ENCODE peak calls at places on chromosome 9, in ten cellular contexts. Z, K, U, N, T, J, P, L, O and X are unnamed samples.

GRCh38 chr9:124475868-124476690 is 25.8 kb downstream of the ADGRD2 start:
- DNase-seq in Z (no peak), K (no peak), U (no peak), N (no peak), T (no peak), J (no peak), P (no peak), L (no peak), O (no peak), X (no peak)

GRCh38 chr9:137150485-137151060 is 11.6 kb downstream of the GRIN1 start:
- DNase-seq in Z (no peak), K (no peak), U (no peak), N (no peak), T (no peak), J (no peak), P (no peak), L (no peak), O (no peak), X (peak)

GRCh38 chr9:92208693-92209524 is 84.6 kb downstream of the IARS1 start:
- DNase-seq in Z (no peak), K (no peak), U (no peak), N (no peak), T (no peak), J (no peak), P (no peak), L (no peak), O (no peak), X (no peak)

GRCh38 chr9:108622467-108622866 is 233.3 kb downstream of the ACTL7B start:
- DNase-seq in Z (peak), K (no peak), U (no peak), N (no peak), T (no peak), J (no peak), P (no peak), L (peak), O (no peak), X (no peak)

GRCh38 chr9:111352545-111352944 is 22.5 kb upstream of the OR2K2 start:
- DNase-seq in Z (no peak), K (no peak), U (no peak), N (no peak), T (no peak), J (no peak), P (no peak), L (no peak), O (no peak), X (no peak)

GRCh38 chr9:135508211-135508820 is 7.8 kb downstream of the MRPS2 start:
- DNase-seq in Z (no peak), K (peak), U (no peak), N (no peak), T (no peak), J (no peak), P (peak), L (no peak), O (no peak), X (peak)

GRCh38 chr9:120353501-120353900 is 226.5 kb downstream of the CDK5RAP2 start:
- DNase-seq in Z (peak), K (no peak), U (no peak), N (no peak), T (no peak), J (no peak), P (no peak), L (peak), O (no peak), X (no peak)

GRCh38 chr9:126401107-126401506 is 74.5 kb downstream of the MVB12B start:
- DNase-seq in Z (no peak), K (no peak), U (no peak), N (no peak), T (no peak), J (no peak), P (no peak), L (no peak), O (no peak), X (no peak)

GRCh38 chr9:14170973-14171596 is 142.9 kb downstream of the NFIB start:
- DNase-seq in Z (peak), K (no peak), U (no peak), N (no peak), T (no peak), J (no peak), P (no peak), L (peak), O (no peak), X (no peak)

GRCh38 chr9:77819672-77820071 is 171.6 kb upstream of the GNA14 start:
- DNase-seq in Z (peak), K (no peak), U (no peak), N (no peak), T (no peak), J (no peak), P (no peak), L (no peak), O (no peak), X (no peak)

GRCh38 chr9:112186695-112187094 is 11.6 kb upstream of the SUSD1 start:
- DNase-seq in Z (no peak), K (no peak), U (no peak), N (no peak), T (no peak), J (no peak), P (no peak), L (no peak), O (no peak), X (no peak)

GRCh38 chr9:126389958-126390357 is 63.3 kb downstream of the MVB12B start:
- DNase-seq in Z (no peak), K (no peak), U (no peak), N (no peak), T (no peak), J (no peak), P (no peak), L (no peak), O (no peak), X (no peak)

GRCh38 chr9:126788631-126789349 is 16.1 kb upstream of the ZBTB43 start:
- DNase-seq in Z (no peak), K (peak), U (no peak), N (no peak), T (no peak), J (no peak), P (peak), L (peak), O (no peak), X (no peak)

GRCh38 chr9:76369583-76369982 is 24.6 kb downstream of the RFK start:
- DNase-seq in Z (peak), K (no peak), U (no peak), N (no peak), T (no peak), J (no peak), P (no peak), L (no peak), O (no peak), X (no peak)

GRCh38 chr9:35859310-35859994 is 10.7 kb downstream of the OR13J1 start:
- DNase-seq in Z (peak), K (peak), U (no peak), N (no peak), T (no peak), J (no peak), P (no peak), L (peak), O (no peak), X (no peak)

GRCh38 chr9:7963026-7963425 is 163.4 kb upstream of the DMAC1 start:
- DNase-seq in Z (no peak), K (no peak), U (no peak), N (no peak), T (no peak), J (no peak), P (no peak), L (no peak), O (no peak), X (no peak)

GRCh38 chr9:86304236-86304730 is 21.9 kb upstream of the ISCA1 start:
- DNase-seq in Z (no peak), K (no peak), U (no peak), N (no peak), T (no peak), J (no peak), P (no peak), L (no peak), O (no peak), X (no peak)

GRCh38 chr9:108836771-108837170 is 19.0 kb downstream of the ACTL7B start:
- DNase-seq in Z (no peak), K (no peak), U (no peak), N (no peak), T (no peak), J (no peak), P (no peak), L (no peak), O (no peak), X (no peak)

GRCh38 chr9:127081250-127082185 is 40.9 kb downstream of the ANGPTL2 start:
- DNase-seq in Z (no peak), K (peak), U (no peak), N (no peak), T (no peak), J (no peak), P (no peak), L (no peak), O (no peak), X (no peak)

GRCh38 chr9:113568081-113568435 is 104.5 kb downstream of the RGS3 start:
- DNase-seq in Z (no peak), K (peak), U (no peak), N (no peak), T (no peak), J (no peak), P (no peak), L (no peak), O (no peak), X (no peak)

GRCh38 chr9:103904242-103904641 is 189.9 kb upstream of the SMC2 start:
- DNase-seq in Z (no peak), K (no peak), U (no peak), N (no peak), T (no peak), J (no peak), P (no peak), L (no peak), O (no peak), X (no peak)

GRCh38 chr9:105679406-105680022 is 14.8 kb upstream of the TMEM38B start:
- DNase-seq in Z (no peak), K (no peak), U (no peak), N (no peak), T (no peak), J (no peak), P (no peak), L (no peak), O (no peak), X (no peak)

GRCh38 chr9:33820231-33820745 is 3.3 kb downstream of the UBE2R2 start:
- DNase-seq in Z (no peak), K (no peak), U (no peak), N (no peak), T (no peak), J (no peak), P (no peak), L (no peak), O (peak), X (no peak)

GRCh38 chr9:128215491-128216404 is 12.6 kb downstream of the DNM1 start:
- DNase-seq in Z (peak), K (no peak), U (no peak), N (no peak), T (no peak), J (no peak), P (no peak), L (no peak), O (no peak), X (no peak)

GRCh38 chr9:5630038-5630507 is 1.2 kb downstream of the RIC1 start:
- DNase-seq in Z (peak), K (no peak), U (no peak), N (no peak), T (peak), J (no peak), P (no peak), L (no peak), O (peak), X (no peak)

GRCh38 chr9:22975921-22976320 is 529.3 kb downstream of the DMRTA1 start:
- DNase-seq in Z (no peak), K (no peak), U (no peak), N (no peak), T (no peak), J (no peak), P (no peak), L (no peak), O (no peak), X (no peak)

GRCh38 chr9:61667559-61668121 is 477.8 kb downstream of the SPATA31A7 start:
- DNase-seq in Z (no peak), K (peak), U (no peak), N (no peak), T (no peak), J (no peak), P (no peak), L (no peak), O (no peak), X (no peak)

GRCh38 chr9:126965541-126966428 is 51.2 kb downstream of the RALGPS1 start:
- DNase-seq in Z (peak), K (no peak), U (peak), N (no peak), T (peak), J (peak), P (no peak), L (peak), O (peak), X (peak)

GRCh38 chr9:18361621-18362020 is 112.3 kb upstream of the ADAMTSL1 start:
- DNase-seq in Z (no peak), K (no peak), U (no peak), N (no peak), T (no peak), J (no peak), P (no peak), L (no peak), O (no peak), X (no peak)

GRCh38 chr9:112856843-112857242 is 33.8 kb downstream of the SLC46A2 start:
- DNase-seq in Z (no peak), K (no peak), U (no peak), N (no peak), T (no peak), J (no peak), P (no peak), L (no peak), O (no peak), X (no peak)

GRCh38 chr9:114006931-114007691 is 71.0 kb downstream of the AMBP start:
- DNase-seq in Z (no peak), K (peak), U (no peak), N (no peak), T (no peak), J (no peak), P (no peak), L (no peak), O (no peak), X (peak)